ENCODE peak calls at places on chromosomes 13 and 19, in ten cellular contexts. F is ovary, Q is A549, J is IMR-90, K is uterus, E is stomach, X is esophagus muscularis mucosa, H is right lobe of liver, W is suprapubic skin, P is breast epithelium. L is an unnamed sample.

GRCh38 chr19:43780706-43781525 is at the start of gene KCNN4:
- DNase-seq in F (no peak), Q (peak; percentile 84), J (peak; percentile 67), K (no peak), E (peak; percentile 57), X (no peak), H (no peak), W (no peak), P (no peak), L (no peak)

GRCh38 chr19:42198676-42199439 is 18.6 kb downstream of the DEDD2 start:
- DNase-seq in F (no peak), Q (no peak), J (no peak), K (no peak), E (peak; percentile 44), X (no peak), H (no peak), W (no peak), P (no peak), L (no peak)

GRCh38 chr19:50198431-50199253 is 4.8 kb upstream of the MYH14 start:
- DNase-seq in F (no peak), Q (no peak), J (no peak), K (no peak), E (no peak), X (no peak), H (no peak), W (no peak), P (no peak), L (peak; percentile 52)

GRCh38 chr13:30421093-30422055 is 919 bp upstream of the UBE2L5 start:
- DNase-seq in F (peak; percentile 90), Q (peak; percentile 80), J (peak; percentile 80), K (peak; percentile 94), E (peak; percentile 82), X (peak; percentile 95), H (peak; percentile 91), W (peak; percentile 93), P (peak; percentile 77), L (peak; percentile 80)

GRCh38 chr13:26709461-26709860 is 51.1 kb downstream of the GPR12 start:
- DNase-seq in F (no peak), Q (no peak), J (no peak), K (no peak), E (no peak), X (peak; percentile 86), H (no peak), W (no peak), P (no peak), L (no peak)

GRCh38 chr13:42181381-42181953 is 90.5 kb upstream of the AKAP11 start:
- DNase-seq in F (no peak), Q (no peak), J (no peak), K (no peak), E (no peak), X (no peak), H (no peak), W (no peak), P (no peak), L (no peak)

GRCh38 chr13:99590519-99591011 is 89.3 kb downstream of the TM9SF2 start:
- DNase-seq in F (no peak), Q (no peak), J (peak; percentile 50), K (no peak), E (no peak), X (no peak), H (no peak), W (no peak), P (no peak), L (no peak)

GRCh38 chr13:24228852-24229458 is 68.4 kb downstream of the SPATA13 start:
- DNase-seq in F (no peak), Q (peak; percentile 72), J (peak; percentile 81), K (no peak), E (no peak), X (no peak), H (no peak), W (no peak), P (no peak), L (peak; percentile 63)

GRCh38 chr19:34269968-34270621 is 15.7 kb downstream of the GARRE1 start:
- DNase-seq in F (peak; percentile 44), Q (peak; percentile 54), J (peak; percentile 66), K (peak; percentile 65), E (peak; percentile 40), X (no peak), H (no peak), W (peak; percentile 74), P (no peak), L (peak; percentile 67)

GRCh38 chr19:36421749-36422481 is 3.5 kb upstream of the ZFP82 start:
- DNase-seq in F (no peak), Q (no peak), J (no peak), K (no peak), E (no peak), X (no peak), H (no peak), W (no peak), P (no peak), L (no peak)

GRCh38 chr13:64090311-64090710 is 2674.7 kb upstream of the PCDH20 start:
- DNase-seq in F (no peak), Q (no peak), J (no peak), K (no peak), E (no peak), X (no peak), H (no peak), W (no peak), P (no peak), L (no peak)

GRCh38 chr19:1066748-1067340 is at the start of gene ARHGAP45:
- DNase-seq in F (no peak), Q (no peak), J (no peak), K (no peak), E (peak; percentile 60), X (no peak), H (peak; percentile 76), W (peak; percentile 73), P (no peak), L (no peak)

GRCh38 chr19:16514383-16515019 is 18.3 kb downstream of the C19orf44 start:
- DNase-seq in F (no peak), Q (no peak), J (no peak), K (no peak), E (no peak), X (no peak), H (no peak), W (no peak), P (no peak), L (no peak)

GRCh38 chr13:61913183-61913582 is 497.5 kb upstream of the PCDH20 start:
- DNase-seq in F (no peak), Q (no peak), J (no peak), K (no peak), E (no peak), X (no peak), H (no peak), W (no peak), P (no peak), L (no peak)

DNA sequence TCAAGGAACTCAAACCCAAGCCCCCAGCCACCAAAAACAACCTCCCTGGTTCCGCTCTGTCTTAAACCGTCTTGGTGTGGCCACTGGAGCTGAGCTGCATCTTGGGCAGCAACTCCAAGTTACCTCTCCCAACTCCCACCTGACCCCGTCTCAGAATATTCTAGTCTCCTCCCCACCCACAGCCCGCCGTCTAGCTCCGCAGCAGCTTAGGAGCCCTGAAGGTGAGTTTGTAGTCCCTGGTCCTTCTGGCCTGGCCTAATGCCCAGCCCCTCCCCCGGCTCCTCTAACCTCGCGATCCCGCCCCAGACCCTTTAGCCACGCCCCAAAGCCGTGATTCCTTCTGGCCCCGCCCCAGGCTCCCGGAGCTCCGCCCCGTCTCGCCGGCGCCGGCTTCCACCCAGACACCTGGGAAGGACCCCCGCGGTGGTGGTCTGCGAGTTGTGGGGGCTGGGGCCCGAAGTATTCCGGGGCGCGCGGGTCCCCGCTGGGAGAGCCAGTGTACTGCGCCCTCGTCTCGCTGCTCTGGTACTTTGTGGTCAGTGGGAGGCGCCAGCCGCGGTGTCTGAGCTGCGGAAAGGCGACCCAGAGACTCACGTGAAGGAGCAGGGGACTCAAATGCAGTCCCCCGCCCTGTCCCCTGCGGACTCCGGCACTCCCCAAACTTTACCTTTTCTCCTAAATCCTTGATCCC is 2.5 kb upstream of the LHB start:
- DNase-seq in F (peak; percentile 75), Q (peak; percentile 77), J (peak; percentile 17), K (peak; percentile 35), E (peak; percentile 83), X (no peak), H (peak; percentile 83), W (peak; percentile 75), P (no peak), L (peak; percentile 77)
- TF ChIP-seq POLR2A in F (no peak), Q (no peak), J (no peak), K (no peak), E (no peak), X (no peak), H (no peak), W (no peak), P (no peak), L (no peak)

GRCh38 chr13:77026783-77027621 is at the start of gene FBXL3:
- DNase-seq in F (peak; percentile 90), Q (peak; percentile 70), J (peak; percentile 94), K (peak; percentile 86), E (peak; percentile 84), X (peak; percentile 93), H (peak; percentile 90), W (peak; percentile 87), P (peak; percentile 79), L (peak; percentile 85)
- TF ChIP-seq CTCF in F (no peak), Q (no peak), J (no peak), K (no peak), E (no peak), X (no peak), H (no peak), W (no peak), P (no peak), L (no peak)

GRCh38 chr19:7874857-7875393 is 735 bp upstream of the PRR36 start:
- DNase-seq in F (no peak), Q (no peak), J (no peak), K (no peak), E (no peak), X (no peak), H (no peak), W (no peak), P (no peak), L (no peak)

GRCh38 chr19:7872306-7873204 is 1.6 kb downstream of the PRR36 start:
- DNase-seq in F (peak; percentile 60), Q (no peak), J (no peak), K (no peak), E (no peak), X (no peak), H (peak; percentile 48), W (no peak), P (no peak), L (no peak)

GRCh38 chr19:7874080-7874856 is at the start of gene PRR36:
- DNase-seq in F (no peak), Q (peak; percentile 56), J (no peak), K (no peak), E (peak; percentile 72), X (no peak), H (no peak), W (no peak), P (peak; percentile 72), L (peak; percentile 47)

GRCh38 chr19:7871530-7872305 is 2.5 kb downstream of the PRR36 start:
- DNase-seq in F (peak; percentile 94), Q (peak; percentile 96), J (peak; percentile 85), K (peak; percentile 78), E (peak; percentile 97), X (no peak), H (peak; percentile 83), W (peak; percentile 94), P (peak; percentile 93), L (peak; percentile 93)

GRCh38 chr19:7873304-7874079 is 698 bp downstream of the PRR36 start:
- DNase-seq in F (no peak), Q (no peak), J (no peak), K (no peak), E (no peak), X (no peak), H (peak; percentile 55), W (no peak), P (no peak), L (no peak)
- H3K4me1 ChIP-seq in F (peaks cover 9% of the 10 kb centered on the region), Q (peaks cover 28% of the 10 kb centered on the region), J (peaks cover 14% of the 10 kb centered on the region), K (peaks cover 24% of the 10 kb centered on the region), E (peaks cover 62% of the 10 kb centered on the region), X (peaks cover 30% of the 10 kb centered on the region), H (no peaks in the 10 kb centered on the region), W (peaks cover 53% of the 10 kb centered on the region), P (no peaks in the 10 kb centered on the region), L (peaks cover 15% of the 10 kb centered on the region)

GRCh38 chr13:109541081-109541480 is 245.3 kb downstream of the IRS2 start:
- DNase-seq in F (no peak), Q (no peak), J (no peak), K (no peak), E (no peak), X (no peak), H (no peak), W (no peak), P (no peak), L (no peak)
- TF ChIP-seq POLR2A in F (no peak), Q (no peak), J (no peak), K (no peak), E (no peak), X (no peak), H (no peak), W (no peak), P (no peak), L (no peak)

L was measured in adrenal gland.